ENCODE peak calls at places on chromosomes 6 and 20, in six cellular contexts. Q, Z, O, H, X and Y are unnamed samples.

GRCh38 chr20:36070451-36070850 is 84.1 kb upstream of the EPB41L1 start:
- DNase-seq in X (no peak), Q (no peak), H (no peak), Z (peak; percentile 78), O (no peak), Y (no peak)

GRCh38 chr6:12709116-12709515 is 7.5 kb upstream of the PHACTR1 start:
- DNase-seq in Z (no peak), Q (no peak), O (no peak), H (no peak), X (no peak), Y (no peak)

GRCh38 chr6:148745926-148746325 is 904 bp upstream of the UST start:
- DNase-seq in O (no peak), Z (no peak), H (no peak), Q (no peak), X (no peak), Y (no peak)

GRCh38 chr20:48846516-48847492 is 19.0 kb upstream of the PREX1 start:
- DNase-seq in H (peak; percentile 46), Z (no peak), X (peak; percentile 93), Q (peak; percentile 54), O (peak; percentile 84), Y (peak; percentile 62)

GRCh38 chr20:34522969-34523871 is 7.0 kb downstream of the DYNLRB1 start:
- DNase-seq in O (peak; percentile 81), Z (peak; percentile 83), X (no peak), H (peak; percentile 70), Q (peak; percentile 82), Y (peak; percentile 61)

GRCh38 chr6:134826889-134827737 is 122.8 kb downstream of the ALDH8A1 start:
- DNase-seq in Z (no peak), H (no peak), O (no peak), X (no peak), Q (no peak), Y (no peak)

GRCh38 chr6:143368426-143368825 is 82.1 kb downstream of the ADAT2 start:
- DNase-seq in H (peak; percentile 57), Z (no peak), Q (peak; percentile 2), O (peak; percentile 25), X (peak; percentile 56), Y (no peak)

GRCh38 chr20:48826883-48827771 is 672 bp downstream of the PREX1 start:
- DNase-seq in X (no peak), O (peak; percentile 74), Z (no peak), H (no peak), Q (peak; percentile 54), Y (peak; percentile 53)

GRCh38 chr6:12751694-12752304 is 35.2 kb downstream of the PHACTR1 start:
- DNase-seq in Z (peak; percentile 35), X (no peak), H (peak; percentile 52), O (peak; percentile 64), Q (peak; percentile 14), Y (peak; percentile 40)

GRCh38 chr6:137150072-137150471 is 23.4 kb downstream of the IL22RA2 start:
- DNase-seq in H (no peak), O (peak; percentile 59), Q (no peak), X (no peak), Z (no peak), Y (no peak)

GRCh38 chr6:1024587-1024986 is 287.3 kb upstream of the FOXQ1 start:
- DNase-seq in Q (peak; percentile 51), Z (peak; percentile 52), O (peak; percentile 86), X (no peak), H (no peak), Y (no peak)

GRCh38 chr6:138662474-138662873 is 111.1 kb upstream of the CCDC28A start:
- DNase-seq in Z (peak; percentile 53), X (no peak), Q (peak; percentile 67), H (no peak), O (no peak), Y (no peak)
- TF ChIP-seq MYC in Z (no peak), X (no peak), Q (no peak), H (no peak), O (no peak), Y (no peak)

GRCh38 chr6:14278436-14278835 is 160.9 kb downstream of the CD83 start:
- DNase-seq in X (no peak), H (no peak), Z (no peak), Q (no peak), O (no peak), Y (no peak)
- TF ChIP-seq MYC in X (no peak), H (no peak), Z (no peak), Q (no peak), O (no peak), Y (no peak)

GRCh38 chr20:6665621-6666345 is 101.7 kb upstream of the BMP2 start:
- DNase-seq in X (no peak), O (no peak), H (no peak), Q (no peak), Z (peak; percentile 10), Y (no peak)
- TF ChIP-seq MYC in X (no peak), O (no peak), H (no peak), Q (no peak), Z (no peak), Y (no peak)

GRCh38 chr6:150025201-150025917 is at the start of gene RAET1L:
- DNase-seq in Q (peak; percentile 17), H (no peak), Z (no peak), X (no peak), O (no peak), Y (peak; percentile 35)
- TF ChIP-seq MYC in Q (no peak), H (no peak), Z (no peak), X (no peak), O (no peak), Y (no peak)

DNA sequence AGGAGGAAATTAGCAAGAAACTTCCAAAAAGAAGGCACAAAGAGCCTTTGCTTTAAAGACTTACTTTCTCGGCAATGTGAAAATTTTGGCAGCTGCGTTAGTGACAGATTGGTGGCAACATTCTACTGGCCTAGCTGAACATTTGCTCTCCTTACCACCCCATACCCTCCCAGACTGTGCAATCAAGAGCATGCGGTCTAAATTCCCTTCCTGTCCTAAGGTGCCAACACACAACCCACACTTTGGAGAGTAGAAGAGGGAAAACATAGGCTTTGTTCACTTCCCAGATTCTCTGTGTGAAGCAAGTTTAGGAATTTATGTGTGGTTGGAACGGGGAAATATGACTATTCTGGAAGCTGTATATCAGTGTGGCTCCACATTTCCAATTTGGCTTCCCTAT is 29.8 kb upstream of the NEDD9 start:
- DNase-seq in Q (no peak), X (no peak), O (no peak), Z (no peak), H (no peak), Y (peak; percentile 18)
- TF ChIP-seq MYC in Q (no peak), X (no peak), O (no peak), Z (no peak), H (no peak), Y (no peak)

GRCh38 chr20:25043499-25044260 is 14.3 kb downstream of the ACSS1 start:
- DNase-seq in O (no peak), H (no peak), Z (no peak), X (no peak), Q (no peak), Y (no peak)

GRCh38 chr20:25044261-25044560 is 13.7 kb downstream of the ACSS1 start:
- DNase-seq in Z (no peak), O (no peak), H (no peak), Q (no peak), X (no peak), Y (no peak)

GRCh38 chr20:25046181-25046641 is 11.7 kb downstream of the ACSS1 start:
- DNase-seq in X (no peak), H (no peak), Q (no peak), O (no peak), Z (peak; percentile 76), Y (no peak)

GRCh38 chr20:25045343-25045712 is 12.6 kb downstream of the ACSS1 start:
- DNase-seq in H (no peak), X (no peak), O (no peak), Q (no peak), Z (no peak), Y (no peak)

DNA sequence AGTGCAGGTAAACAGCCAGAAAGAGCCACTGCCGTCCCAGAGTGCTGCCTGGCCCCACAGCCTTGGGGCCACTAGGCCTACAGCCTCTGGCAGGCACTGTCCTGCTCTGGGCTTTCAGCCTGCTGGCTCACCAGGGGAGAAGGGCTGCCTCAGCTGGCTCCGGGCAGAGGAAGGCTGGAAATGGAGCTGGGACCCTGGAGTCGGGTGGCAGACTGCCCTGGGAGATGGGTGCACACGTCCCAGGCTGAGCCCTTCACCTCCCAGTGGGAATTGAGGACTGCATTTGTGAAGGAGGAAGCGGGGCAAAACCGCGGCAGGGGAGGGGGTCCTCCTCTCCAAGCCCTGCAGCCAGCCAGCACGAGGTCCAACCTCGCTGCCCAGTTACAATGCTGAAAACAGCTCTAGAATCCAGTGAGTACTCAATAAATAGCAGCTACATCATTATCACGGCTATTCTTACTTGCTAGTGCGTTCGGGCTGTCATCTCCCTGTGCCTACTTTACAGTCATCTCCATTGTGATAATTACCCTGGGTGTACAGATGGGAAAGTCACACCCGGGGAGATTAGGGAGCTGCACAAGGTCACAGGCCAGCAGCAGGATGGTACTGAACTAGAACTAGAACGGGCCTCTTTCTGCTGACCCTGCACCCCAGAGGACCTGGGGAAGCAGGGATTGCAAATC is 13.1 kb downstream of the ACSS1 start:
- DNase-seq in X (no peak), H (no peak), Q (no peak), O (peak; percentile 70), Z (no peak), Y (no peak)
- TF ChIP-seq MYC in X (no peak), H (no peak), Q (no peak), O (no peak), Z (no peak), Y (no peak)

GRCh38 chr6:33894438-33894837 is 90.6 kb upstream of the MLN start:
- DNase-seq in O (no peak), X (no peak), Q (no peak), Z (no peak), H (no peak), Y (no peak)
- TF ChIP-seq MYC in O (no peak), X (no peak), Q (no peak), Z (no peak), H (no peak), Y (no peak)